ENCODE peak calls at places on chromosomes 3 and 15, in six cellular contexts. S, U, B, H, L and J are unnamed samples.
A peak's percentile ranks its signal among the peaks of the same experiment; 100 is the strongest.

GRCh38 chr15:30065025-30065801 is 17.5 kb upstream of the GOLGA8J start:
- DNase-seq in S (peak; percentile 91), U (no peak), B (no peak), H (no peak), L (peak; percentile 93), J (no peak)

GRCh38 chr3:62990704-62991413 is 115.6 kb upstream of the CADPS start:
- DNase-seq in S (no peak), U (no peak), B (no peak), H (no peak), L (no peak), J (no peak)

GRCh38 chr3:152554980-152555379 is 280.0 kb upstream of the P2RY1 start:
- DNase-seq in S (peak; percentile 47), U (no peak), B (no peak), H (no peak), L (peak; percentile 4), J (no peak)

GRCh38 chr3:48119495-48120193 is 68.6 kb downstream of the CDC25A start:
- DNase-seq in S (peak; percentile 71), U (no peak), B (peak; percentile 77), H (peak; percentile 27), L (no peak), J (no peak)

GRCh38 chr15:27126449-27126848 is 155.5 kb downstream of the GABRG3 start:
- DNase-seq in S (no peak), U (no peak), B (no peak), H (no peak), L (no peak), J (no peak)

GRCh38 chr3:173044998-173045397 is 96.0 kb downstream of the SPATA16 start:
- DNase-seq in S (no peak), U (no peak), B (no peak), H (no peak), L (no peak), J (no peak)

GRCh38 chr15:23687143-23687470 is at the start of gene NDN:
- DNase-seq in S (peak; percentile 68), U (no peak), B (peak; percentile 70), H (peak; percentile 45), L (peak; percentile 49), J (peak; percentile 43)

GRCh38 chr3:87333393-87333892 is 57.1 kb upstream of the POU1F1 start:
- DNase-seq in S (peak; percentile 43), U (peak; percentile 82), B (no peak), H (peak; percentile 44), L (peak; percentile 88), J (no peak)

GRCh38 chr3:25856902-25857518 is 67.1 kb downstream of the OXSM start:
- DNase-seq in S (peak; percentile 86), U (peak; percentile 32), B (no peak), H (no peak), L (peak; percentile 41), J (no peak)

GRCh38 chr15:57685316-57685715 is 21.2 kb upstream of the POLR2M start:
- DNase-seq in S (no peak), U (no peak), B (no peak), H (no peak), L (no peak), J (no peak)

GRCh38 chr3:124888482-124889441 is 1.6 kb upstream of the ITGB5 start:
- DNase-seq in S (peak; percentile 48), U (no peak), B (no peak), H (no peak), L (no peak), J (no peak)

GRCh38 chr15:66651913-66652642 is 50.0 kb upstream of the SMAD6 start:
- DNase-seq in S (no peak), U (no peak), B (no peak), H (no peak), L (no peak), J (no peak)

GRCh38 chr3:196988241-196989029 is 19.8 kb upstream of the PIGZ start:
- DNase-seq in S (peak; percentile 38), U (no peak), B (peak; percentile 26), H (peak; percentile 58), L (no peak), J (no peak)

GRCh38 chr3:124552224-124552623 is 178.0 kb upstream of the UMPS start:
- DNase-seq in S (no peak), U (peak; percentile 29), B (no peak), H (peak; percentile 77), L (peak; percentile 31), J (no peak)

GRCh38 chr3:189771842-189772494 is 140.8 kb downstream of the TP63 start:
- DNase-seq in S (no peak), U (no peak), B (no peak), H (no peak), L (peak; percentile 12), J (no peak)

GRCh38 chr3:32438596-32439344 is 47.1 kb downstream of the CMTM7 start:
- DNase-seq in S (peak; percentile 19), U (no peak), B (no peak), H (no peak), L (peak; percentile 29), J (no peak)

GRCh38 chr15:84890670-84891147 is 6.2 kb downstream of the SLC28A1 start:
- DNase-seq in S (no peak), U (no peak), B (no peak), H (no peak), L (no peak), J (no peak)

GRCh38 chr3:122456074-122456473 is 40.2 kb upstream of the WDR5B start:
- DNase-seq in S (no peak), U (no peak), B (no peak), H (no peak), L (no peak), J (no peak)

GRCh38 chr3:196486263-196486662 is 17.3 kb downstream of the RNF168 start:
- DNase-seq in S (no peak), U (no peak), B (no peak), H (no peak), L (no peak), J (no peak)

GRCh38 chr3:146092230-146092629 is 68.8 kb downstream of the PLOD2 start:
- DNase-seq in S (no peak), U (no peak), B (no peak), H (no peak), L (peak; percentile 37), J (no peak)

GRCh38 chr3:15859507-15860013 is 61.8 kb upstream of the ANKRD28 start:
- DNase-seq in S (peak; percentile 99), U (peak; percentile 58), B (peak; percentile 94), H (peak; percentile 87), L (peak; percentile 58), J (peak; percentile 72)

GRCh38 chr3:184583345-184584000 is 21.9 kb downstream of the EPHB3 start:
- DNase-seq in S (peak; percentile 94), U (no peak), B (peak; percentile 59), H (no peak), L (no peak), J (peak; percentile 65)

GRCh38 chr3:194961149-194961548 is 275.5 kb downstream of the FAM43A start:
- DNase-seq in S (no peak), U (no peak), B (no peak), H (no peak), L (no peak), J (no peak)

GRCh38 chr3:152719264-152719663 is 115.7 kb upstream of the P2RY1 start:
- DNase-seq in S (no peak), U (no peak), B (no peak), H (no peak), L (peak; percentile 43), J (no peak)

GRCh38 chr3:81788044-81788443 is 26.6 kb upstream of the GBE1 start:
- DNase-seq in S (no peak), U (no peak), B (no peak), H (no peak), L (no peak), J (no peak)

GRCh38 chr3:13016726-13017255 is 56.4 kb downstream of the IQSEC1 start:
- DNase-seq in S (no peak), U (no peak), B (no peak), H (no peak), L (no peak), J (no peak)

GRCh38 chr3:194986208-194987043 is 284.5 kb downstream of the XXYLT1 start:
- DNase-seq in S (no peak), U (no peak), B (no peak), H (no peak), L (no peak), J (no peak)

GRCh38 chr3:30401971-30402370 is 204.4 kb upstream of the TGFBR2 start:
- DNase-seq in S (peak; percentile 18), U (no peak), B (no peak), H (no peak), L (no peak), J (no peak)

GRCh38 chr3:88057650-88058321 is 1.0 kb downstream of the CGGBP1 start:
- DNase-seq in S (peak; percentile 50), U (no peak), B (no peak), H (no peak), L (peak; percentile 15), J (no peak)

GRCh38 chr15:92651877-92652575 is 3.5 kb downstream of the FAM174B start:
- DNase-seq in S (no peak), U (no peak), B (no peak), H (no peak), L (no peak), J (no peak)
- H3K27ac ChIP-seq in S (no peak overlapping the region), U (no peak overlapping the region), B (no peak overlapping the region), H (no peak overlapping the region), L (no peak overlapping the region), J (no peak overlapping the region)

GRCh38 chr15:32842081-32842480 is 124.3 kb downstream of the GREM1 start:
- DNase-seq in S (no peak), U (no peak), B (no peak), H (no peak), L (no peak), J (no peak)

GRCh38 chr15:32840481-32841245 is 122.9 kb downstream of the GREM1 start:
- DNase-seq in S (no peak), U (no peak), B (no peak), H (no peak), L (peak; percentile 79), J (no peak)

GRCh38 chr15:32837935-32838334 is 120.1 kb downstream of the GREM1 start:
- DNase-seq in S (no peak), U (no peak), B (no peak), H (no peak), L (no peak), J (no peak)

GRCh38 chr15:32838820-32839219 is 121.0 kb downstream of the GREM1 start:
- DNase-seq in S (peak; percentile 88), U (peak; percentile 29), B (peak; percentile 59), H (peak; percentile 47), L (peak; percentile 77), J (peak; percentile 33)

GRCh38 chr15:32838338-32838737 is 120.5 kb downstream of the GREM1 start:
- DNase-seq in S (peak; percentile 41), U (no peak), B (no peak), H (no peak), L (no peak), J (no peak)
- H3K27ac ChIP-seq in S (peak overlapping the region; percentile 93), U (peak overlapping the region; percentile 73), B (no peak overlapping the region), H (no peak overlapping the region), L (peak overlapping the region; percentile 55), J (peak overlapping the region; percentile 94)

GRCh38 chr3:71350998-71351397 is 232.5 kb downstream of the FOXP1 start:
- DNase-seq in S (no peak), U (no peak), B (no peak), H (no peak), L (no peak), J (no peak)
- H3K27ac ChIP-seq in S (no peak overlapping the region), U (no peak overlapping the region), B (no peak overlapping the region), H (no peak overlapping the region), L (no peak overlapping the region), J (no peak overlapping the region)

DNA sequence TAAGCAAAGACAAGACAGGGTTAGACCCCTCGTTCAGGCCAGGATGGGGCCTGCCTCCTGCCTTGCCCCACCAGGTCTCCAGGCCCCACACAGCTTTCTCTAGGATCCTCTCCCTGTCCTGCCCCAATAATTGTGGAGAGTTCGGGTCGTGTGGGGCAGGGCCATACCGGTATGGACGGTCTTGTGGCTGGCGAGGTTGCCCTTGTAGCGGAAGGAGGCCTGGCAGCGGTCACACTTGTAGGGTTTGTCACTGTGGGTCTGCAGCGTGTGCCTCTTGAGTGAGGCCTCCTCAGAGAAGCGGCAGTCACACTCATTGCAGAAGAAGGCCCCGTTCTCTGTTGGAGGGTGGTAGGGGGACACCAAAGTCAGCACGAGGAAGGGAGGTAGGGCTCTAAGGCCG is 18.7 kb downstream of the BCL6 start:
- DNase-seq in S (no peak), U (no peak), B (no peak), H (no peak), L (no peak), J (no peak)
- H3K27ac ChIP-seq in S (no peak overlapping the region), U (no peak overlapping the region), B (peak overlapping the region; percentile 54), H (no peak overlapping the region), L (no peak overlapping the region), J (no peak overlapping the region)